ENCODE peak calls at places on chromosomes 11 and 22, in six cellular contexts. Q is heart left ventricle, O is NCI-H1105, A is iris pigment epithelial cell, Z is activated T-cell treated with anti-CD3 and anti-CD28 coated beads for 1 hour, X is GM19239. P is an unnamed sample.

GRCh38 chr22:49270595-49271368 is 556.9 kb downstream of the BRD1 start:
- DNase-seq in A (no peak), O (no peak), Z (no peak), Q (no peak), X (no peak), P (no peak)

GRCh38 chr22:21652547-21653545 is 10.7 kb downstream of the SDF2L1 start:
- DNase-seq in X (no peak), A (no peak), Q (no peak), O (no peak), Z (no peak), P (no peak)

GRCh38 chr11:72787262-72788104 is 6.4 kb downstream of the STARD10 start:
- DNase-seq in X (peak), Q (no peak), Z (no peak), O (no peak), A (no peak), P (peak)

GRCh38 chr11:106389096-106389495 is 311.6 kb downstream of the AASDHPPT start:
- DNase-seq in Q (no peak), O (no peak), X (no peak), A (peak), Z (no peak), P (no peak)

GRCh38 chr11:41222236-41222635 is 237.2 kb downstream of the LRRC4C start:
- DNase-seq in O (no peak), Q (no peak), X (no peak), Z (no peak), A (no peak), P (no peak)

GRCh38 chr22:22884888-22885840 is 2.5 kb upstream of the IGLL5 start:
- DNase-seq in A (no peak), X (peak), Q (no peak), O (no peak), Z (no peak), P (no peak)

GRCh38 chr11:62233730-62234129 is 8.3 kb upstream of the SCGB1D2 start:
- DNase-seq in Q (no peak), Z (no peak), O (no peak), A (no peak), X (no peak), P (no peak)

GRCh38 chr11:33575311-33575710 is 125.3 kb downstream of the C11orf91 start:
- DNase-seq in X (no peak), Z (no peak), A (no peak), O (no peak), Q (no peak), P (no peak)

GRCh38 chr11:13291794-13292193 is 14.2 kb downstream of the BMAL1 start:
- DNase-seq in A (no peak), Z (no peak), O (no peak), Q (no peak), X (no peak), P (no peak)

GRCh38 chr22:36770946-36771340 is 5.0 kb downstream of the IFT27 start:
- DNase-seq in A (no peak), O (no peak), X (no peak), Z (no peak), Q (no peak), P (no peak)

GRCh38 chr11:95378106-95378505 is 147.1 kb upstream of the SESN3 start:
- DNase-seq in X (no peak), O (no peak), A (no peak), Q (no peak), Z (no peak), P (no peak)

GRCh38 chr11:110431212-110432073 is 1.7 kb downstream of the FDX1 start:
- DNase-seq in Q (no peak), O (no peak), Z (no peak), X (no peak), A (no peak), P (no peak)

GRCh38 chr11:64220798-64221197 is 5.2 kb downstream of the TRPT1 start:
- DNase-seq in Q (no peak), A (no peak), X (no peak), Z (no peak), O (no peak), P (no peak)

GRCh38 chr11:22920939-22921565 is 60.8 kb upstream of the CCDC179 start:
- DNase-seq in Q (no peak), Z (no peak), A (peak), O (peak), X (no peak), P (no peak)

GRCh38 chr22:35981900-35982299 is 46.7 kb downstream of the RBFOX2 start:
- DNase-seq in X (no peak), A (no peak), O (no peak), Z (no peak), Q (no peak), P (no peak)

GRCh38 chr22:50688448-50688847 is 15.8 kb downstream of the SHANK3 start:
- DNase-seq in Q (no peak), X (no peak), O (no peak), A (no peak), Z (no peak), P (no peak)

GRCh38 chr22:44383071-44383575 is 70.4 kb upstream of the SHISAL1 start:
- DNase-seq in X (no peak), A (no peak), Q (peak), O (no peak), Z (no peak), P (peak)

GRCh38 chr11:44453213-44453612 is 112.2 kb upstream of the CD82 start:
- DNase-seq in X (no peak), Q (peak), O (no peak), Z (no peak), A (no peak), P (no peak)

GRCh38 chr11:73463359-73463758 is 87.2 kb downstream of the RELT start:
- DNase-seq in Q (no peak), A (peak), O (no peak), X (no peak), Z (no peak), P (no peak)

GRCh38 chr11:76672431-76673163 is 2.0 kb upstream of the LRRC32 start:
- DNase-seq in X (peak), Q (no peak), O (no peak), Z (no peak), A (no peak), P (no peak)

GRCh38 chr11:62732830-62733229 is 4.5 kb downstream of the TTC9C start:
- DNase-seq in X (no peak), Q (no peak), Z (no peak), O (no peak), A (peak), P (no peak)

GRCh38 chr11:32090774-32091370 is at the start of gene RCN1:
- DNase-seq in Q (peak), X (peak), O (peak), A (peak), Z (peak), P (peak)

GRCh38 chr11:8250981-8251620 is 12.6 kb downstream of the LMO1 start:
- DNase-seq in Q (no peak), O (no peak), X (no peak), A (no peak), Z (no peak), P (no peak)

GRCh38 chr11:122150484-122151124 is 34.6 kb upstream of the BLID start:
- DNase-seq in Z (no peak), O (no peak), Q (no peak), A (no peak), X (no peak), P (no peak)

GRCh38 chr11:94169930-94170329 is 41.3 kb downstream of the PANX1 start:
- DNase-seq in Q (no peak), A (no peak), Z (no peak), X (no peak), O (no peak), P (no peak)